ENCODE peak calls at places on chromosomes 13 and 19, in five cellular contexts. G is T-helper 1 cell, H is H54, O is activated B cell treated with CpG ODN at 0.5 μM for 24 hours, N is IMR-90. U is an unnamed sample.

GRCh38 chr19:51727349-51727880 is 3.6 kb upstream of the HAS1 start:
- DNase-seq in H (no peak), O (no peak), N (no peak), G (no peak), U (no peak)

GRCh38 chr13:42876270-42876714 is 94.9 kb downstream of the FAM216B start:
- DNase-seq in G (no peak), H (no peak), N (no peak), O (no peak), U (no peak)

GRCh38 chr13:110008816-110009215 is 222.4 kb upstream of the IRS2 start:
- DNase-seq in N (no peak), H (no peak), G (no peak), O (no peak), U (no peak)

GRCh38 chr19:7540761-7541480 is 5.4 kb downstream of the PNPLA6 start:
- DNase-seq in H (peak; percentile 84), G (no peak), N (peak; percentile 65), O (no peak), U (no peak)

GRCh38 chr13:99577934-99578917 is 77.0 kb downstream of the TM9SF2 start:
- DNase-seq in O (no peak), G (no peak), N (no peak), H (no peak), U (no peak)

GRCh38 chr19:40613669-40614594 is 12.8 kb downstream of the LTBP4 start:
- DNase-seq in H (no peak), O (peak; percentile 80), N (peak; percentile 72), G (peak; percentile 76), U (peak; percentile 86)

GRCh38 chr19:3852614-3853254 is 16.1 kb downstream of the ZFR2 start:
- DNase-seq in G (no peak), N (peak; percentile 60), H (peak; percentile 95), O (no peak), U (no peak)

GRCh38 chr19:15769586-15769985 is 17.9 kb upstream of the OR10H5 start:
- DNase-seq in O (no peak), N (no peak), G (no peak), H (no peak), U (no peak)

U was measured in adrenal gland.